ENCODE peak calls at places on chromosomes 1 and 21, in four cellular contexts. W is H54, T is OCI-LY7, Z is EL. A is an unnamed sample.

GRCh38 chr1:25550683-25551310 is 7.4 kb downstream of the LDLRAP1 start:
- DNase-seq in Z (peak), W (no peak), T (no peak), A (no peak)

GRCh38 chr1:16612332-16613172 is 812 bp downstream of the NBPF1 start:
- DNase-seq in T (peak), W (peak), Z (peak), A (peak)

GRCh38 chr1:177472567-177472966 is 301.8 kb downstream of the BRINP2 start:
- DNase-seq in W (no peak), Z (no peak), T (no peak), A (no peak)

GRCh38 chr1:85838238-85838637 is 130.0 kb upstream of the ZNHIT6 start:
- DNase-seq in Z (no peak), W (no peak), T (peak), A (peak)

GRCh38 chr21:27636671-27637070 is 669.8 kb upstream of the ADAMTS5 start:
- DNase-seq in Z (no peak), T (no peak), W (no peak), A (no peak)

GRCh38 chr1:56709269-56709880 is 64.3 kb downstream of the PRKAA2 start:
- DNase-seq in T (peak), Z (peak), W (no peak), A (peak)

GRCh38 chr21:36306872-36307534 is 13.0 kb upstream of the MORC3 start:
- DNase-seq in T (no peak), W (no peak), Z (no peak), A (no peak)

GRCh38 chr1:196608401-196609113 is at the start of gene KCNT2:
- DNase-seq in W (peak), Z (peak), T (no peak), A (no peak)

GRCh38 chr1:43446388-43446740 is 7.4 kb downstream of the HYI start:
- DNase-seq in T (no peak), Z (no peak), W (no peak), A (no peak)

GRCh38 chr1:2288308-2288707 is 60.2 kb downstream of the SKI start:
- DNase-seq in Z (no peak), T (no peak), W (no peak), A (no peak)

GRCh38 chr1:181802466-181802865 is 259.0 kb downstream of the ZNF648 start:
- DNase-seq in T (no peak), W (no peak), Z (no peak), A (no peak)

GRCh38 chr1:111920221-111921024 is 69.0 kb downstream of the KCND3 start:
- DNase-seq in W (peak), T (no peak), Z (no peak), A (no peak)

GRCh38 chr1:82317671-82318070 is 516.9 kb downstream of the ADGRL2 start:
- DNase-seq in W (peak), T (no peak), Z (peak), A (no peak)

GRCh38 chr21:34088752-34089151 is 15.4 kb downstream of the MRPS6 start:
- DNase-seq in Z (no peak), T (no peak), W (no peak), A (no peak)

GRCh38 chr1:229603387-229604005 is 22.4 kb downstream of the TAF5L start:
- DNase-seq in Z (no peak), T (no peak), W (no peak), A (no peak)

GRCh38 chr1:54549181-54549924 is 1.3 kb downstream of the ACOT11 start:
- DNase-seq in W (no peak), Z (no peak), T (no peak), A (no peak)

GRCh38 chr1:114320586-114320985 is 166.9 kb upstream of the SYT6 start:
- DNase-seq in W (no peak), Z (peak), T (no peak), A (no peak)

GRCh38 chr1:152517237-152517811 is 3.0 kb downstream of the CRCT1 start:
- DNase-seq in T (no peak), Z (peak), W (peak), A (no peak)

GRCh38 chr1:45254490-45254889 is 48.1 kb upstream of the ZSWIM5 start:
- DNase-seq in W (no peak), Z (no peak), T (no peak), A (no peak)

GRCh38 chr21:31265293-31265692 is 78.8 kb downstream of the TIAM1 start:
- DNase-seq in Z (no peak), W (no peak), T (no peak), A (no peak)

GRCh38 chr1:198929961-198930599 is 291.2 kb downstream of the PTPRC start:
- DNase-seq in Z (peak), T (peak), W (no peak), A (peak)

GRCh38 chr1:2631136-2632050 is 1.4 kb downstream of the MMEL1 start:
- DNase-seq in W (no peak), Z (no peak), T (no peak), A (no peak)

GRCh38 chr1:212515329-212515760 is 82.6 kb downstream of the NENF start:
- DNase-seq in T (no peak), W (no peak), Z (no peak), A (no peak)

GRCh38 chr21:42564561-42564971 is 50.9 kb downstream of the SLC37A1 start:
- DNase-seq in Z (no peak), W (no peak), T (no peak), A (no peak)

GRCh38 chr1:202654079-202654478 is 56.2 kb downstream of the SYT2 start:
- DNase-seq in T (no peak), Z (no peak), W (no peak), A (no peak)

GRCh38 chr1:14372526-14372925 is 226.0 kb upstream of the KAZN start:
- DNase-seq in T (no peak), W (no peak), Z (no peak), A (no peak)

GRCh38 chr1:93186667-93187066 is 6.1 kb downstream of the CCDC18 start:
- DNase-seq in Z (no peak), W (no peak), T (no peak), A (peak)

GRCh38 chr1:156961709-156962108 is 41.3 kb downstream of the LRRC71 start:
- DNase-seq in Z (peak), T (peak), W (no peak), A (peak)

GRCh38 chr21:17343055-17343454 is 169.8 kb upstream of the CXADR start:
- DNase-seq in W (no peak), T (peak), Z (peak), A (peak)

GRCh38 chr1:165575700-165576099 is 31.9 kb downstream of the LRRC52 start:
- DNase-seq in T (no peak), Z (no peak), W (no peak), A (no peak)

A was measured in NB4.